ENCODE peak calls at places on chromosomes 4 and X, in five cellular contexts. Q is CD4-positive, CD25-positive, alpha-beta regulatory T cell; I is tibial artery; F is astrocyte; U is Karpas-422. A is an unnamed sample.

GRCh38 chr4:26590639-26591038 is 6.8 kb downstream of the TBC1D19 start:
- DNase-seq in Q (no peak), I (no peak), F (peak), U (no peak), A (no peak)

GRCh38 chrX:17038681-17039161 is 92.3 kb downstream of the REPS2 start:
- DNase-seq in Q (no peak), I (no peak), F (peak), U (no peak), A (no peak)

GRCh38 chr4:166318810-166319525 is 445.9 kb downstream of the TLL1 start:
- DNase-seq in Q (no peak), I (no peak), F (peak), U (no peak), A (no peak)

GRCh38 chrX:109732780-109733657 is at the start of gene ACSL4:
- DNase-seq in Q (peak), I (peak), F (peak), U (peak), A (peak)

GRCh38 chr4:105122334-105122733 is 24.3 kb upstream of the TET2 start:
- DNase-seq in Q (no peak), I (no peak), F (peak), U (no peak), A (no peak)

GRCh38 chr4:85028910-85029309 is 62.4 kb upstream of the WDFY3 start:
- DNase-seq in Q (no peak), I (no peak), F (peak), U (no peak), A (no peak)

GRCh38 chr4:54255881-54256280 is 26.8 kb downstream of the PDGFRA start:
- DNase-seq in Q (no peak), I (no peak), F (peak), U (no peak), A (no peak)

GRCh38 chrX:21400408-21401121 is 26.3 kb downstream of the CNKSR2 start:
- DNase-seq in Q (no peak), I (no peak), F (no peak), U (no peak), A (no peak)

GRCh38 chrX:46330981-46331380 is 214.2 kb downstream of the ZNF674 start:
- DNase-seq in Q (no peak), I (no peak), F (no peak), U (no peak), A (no peak)

GRCh38 chrX:46330513-46330912 is 214.7 kb downstream of the ZNF674 start:
- DNase-seq in Q (no peak), I (no peak), F (no peak), U (no peak), A (no peak)

GRCh38 chrX:46328133-46328532 is 217.1 kb downstream of the ZNF674 start:
- DNase-seq in Q (no peak), I (no peak), F (no peak), U (no peak), A (no peak)

DNA sequence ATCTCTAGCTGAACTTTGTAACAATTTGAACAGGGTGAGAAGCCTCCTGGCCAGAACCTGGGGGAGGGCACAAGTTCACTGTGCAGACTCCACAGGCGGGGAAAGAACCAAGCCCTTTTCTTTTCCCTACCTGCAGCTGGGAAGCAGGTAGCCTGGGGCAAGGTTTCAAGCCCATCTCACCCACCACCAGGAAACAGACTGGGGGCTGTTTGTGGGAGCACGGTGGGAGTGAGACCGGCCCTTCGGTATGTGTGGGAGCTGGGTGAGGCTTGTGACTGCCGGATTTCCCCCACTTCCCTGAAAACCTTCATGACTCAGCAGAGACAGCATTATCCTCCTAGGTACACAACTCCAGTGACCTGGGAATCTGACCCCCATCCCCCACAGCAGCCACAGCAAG is 211.7 kb downstream of the ZNF674 start:
- DNase-seq in Q (no peak), I (no peak), F (no peak), U (no peak), A (no peak)
- H3K4me3 ChIP-seq in Q (no peak), I (no peak), F (no peak), U (no peak), A (no peak)

DNA sequence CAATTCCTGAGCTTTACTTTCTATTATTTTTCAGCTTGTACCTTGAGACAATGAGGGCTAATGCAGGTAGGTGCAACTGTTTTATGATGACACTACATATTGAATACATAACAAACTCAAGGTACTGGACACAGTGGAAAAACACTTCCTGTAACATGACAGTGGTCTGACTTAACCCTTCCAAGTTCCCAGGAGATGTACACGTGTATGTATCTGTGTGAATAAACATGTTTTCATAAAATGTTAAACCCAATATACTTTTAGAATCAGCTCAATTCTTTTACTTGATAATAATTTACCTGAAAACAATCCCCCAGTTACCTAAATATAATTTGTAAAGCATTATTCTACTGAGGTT is 1.2 kb upstream of the PPARGC1A start:
- DNase-seq in Q (no peak), I (no peak), F (no peak), U (no peak), A (no peak)
- H3K4me3 ChIP-seq in Q (no peak), I (peak), F (no peak), U (no peak), A (no peak)

GRCh38 chr4:142406051-142406549 is 440.0 kb downstream of the INPP4B start:
- DNase-seq in Q (peak), I (no peak), F (peak), U (no peak), A (no peak)

GRCh38 chr4:142404191-142404611 is 441.9 kb downstream of the INPP4B start:
- DNase-seq in Q (peak), I (no peak), F (peak), U (no peak), A (no peak)

GRCh38 chr4:142405021-142405991 is 440.8 kb downstream of the INPP4B start:
- DNase-seq in Q (peak), I (peak), F (peak), U (no peak), A (peak)

GRCh38 chr4:142402156-142402555 is 443.9 kb downstream of the INPP4B start:
- DNase-seq in Q (no peak), I (no peak), F (peak), U (no peak), A (no peak)

GRCh38 chr4:142402925-142403324 is 443.2 kb downstream of the INPP4B start:
- DNase-seq in Q (peak), I (no peak), F (peak), U (no peak), A (no peak)
- H3K4me3 ChIP-seq in Q (peak), I (no peak), F (peak), U (no peak), A (no peak)

GRCh38 chr4:153549401-153549800 is 83.2 kb downstream of the TMEM131L start:
- DNase-seq in Q (peak), I (no peak), F (no peak), U (no peak), A (no peak)

GRCh38 chr4:153555730-153556440 is 89.7 kb downstream of the TMEM131L start:
- DNase-seq in Q (no peak), I (peak), F (peak), U (no peak), A (no peak)

GRCh38 chr4:153556441-153556815 is 90.3 kb downstream of the TMEM131L start:
- DNase-seq in Q (no peak), I (no peak), F (no peak), U (no peak), A (no peak)

GRCh38 chr4:153553820-153554173 is 87.6 kb downstream of the TMEM131L start:
- DNase-seq in Q (no peak), I (no peak), F (no peak), U (no peak), A (no peak)

DNA sequence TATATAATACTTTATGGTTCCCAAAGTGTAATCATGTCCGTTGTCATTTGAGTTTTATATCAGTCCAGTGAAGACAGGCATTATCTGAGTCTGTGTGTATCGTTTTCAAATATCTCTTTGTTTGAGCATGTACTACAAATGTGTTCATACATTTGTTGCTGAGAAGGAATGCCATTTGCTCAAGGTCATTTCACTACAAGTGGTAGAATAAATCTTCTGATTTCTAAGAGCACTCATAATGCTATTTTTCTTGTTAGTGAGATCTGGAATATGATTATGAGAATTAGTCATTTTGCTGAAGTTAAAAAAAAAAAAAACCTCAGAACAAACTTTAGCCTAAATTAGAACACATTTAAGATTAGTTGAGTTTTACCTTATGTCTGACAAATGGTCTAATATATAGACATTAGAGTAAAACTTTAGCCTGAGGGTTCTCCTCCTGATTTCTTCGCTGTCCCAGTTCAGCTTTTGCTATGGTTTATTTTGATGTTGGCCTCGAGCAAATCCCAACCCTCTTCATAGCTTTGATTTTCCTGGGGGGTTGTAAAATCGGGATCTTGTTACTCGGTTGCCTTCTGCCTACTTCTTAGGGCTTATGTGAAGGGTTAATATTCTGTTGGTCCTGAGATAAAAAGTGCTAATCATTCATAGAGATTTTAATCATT is 87.1 kb downstream of the TMEM131L start:
- DNase-seq in Q (no peak), I (no peak), F (no peak), U (no peak), A (no peak)
- H3K4me3 ChIP-seq in Q (no peak), I (peak), F (no peak), U (no peak), A (no peak)

GRCh38 chr4:6772223-6772928 is 10.2 kb upstream of the KIAA0232 start:
- DNase-seq in Q (no peak), I (peak), F (peak), U (no peak), A (no peak)
- H3K4me3 ChIP-seq in Q (no peak), I (no peak), F (no peak), U (no peak), A (no peak)

DNA sequence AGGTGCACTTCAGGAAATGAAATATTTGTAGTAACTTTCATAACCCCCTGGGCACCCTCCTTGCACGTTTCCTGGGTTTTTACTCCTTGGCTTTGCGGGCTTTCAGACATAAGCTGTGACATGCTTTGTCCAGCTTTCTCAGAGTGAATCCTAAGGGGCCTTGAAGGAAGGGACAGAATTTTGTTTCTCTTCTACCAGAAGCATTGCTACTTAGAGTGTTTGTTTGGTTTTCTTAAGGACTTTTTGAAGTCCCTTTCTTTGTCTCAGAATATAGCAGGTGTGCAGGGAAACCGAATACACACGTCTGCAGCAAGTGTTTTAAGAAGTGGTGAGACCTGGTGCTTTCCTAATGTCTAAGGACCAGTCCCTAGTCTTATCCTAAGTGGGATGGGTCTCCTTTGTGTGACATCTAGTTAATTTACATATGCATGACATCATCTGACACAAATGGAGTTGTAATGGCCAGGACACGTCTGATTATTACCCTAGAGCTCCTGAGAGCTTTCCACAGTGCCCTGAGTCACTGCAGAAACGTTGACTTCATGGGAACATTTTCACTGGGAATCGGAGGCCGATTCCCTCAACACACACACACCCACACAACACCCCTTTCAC is 1.3 kb downstream of the FAM149A start:
- DNase-seq in Q (no peak), I (no peak), F (peak), U (no peak), A (no peak)
- H3K4me3 ChIP-seq in Q (peak), I (peak), F (no peak), U (no peak), A (no peak)

DNA sequence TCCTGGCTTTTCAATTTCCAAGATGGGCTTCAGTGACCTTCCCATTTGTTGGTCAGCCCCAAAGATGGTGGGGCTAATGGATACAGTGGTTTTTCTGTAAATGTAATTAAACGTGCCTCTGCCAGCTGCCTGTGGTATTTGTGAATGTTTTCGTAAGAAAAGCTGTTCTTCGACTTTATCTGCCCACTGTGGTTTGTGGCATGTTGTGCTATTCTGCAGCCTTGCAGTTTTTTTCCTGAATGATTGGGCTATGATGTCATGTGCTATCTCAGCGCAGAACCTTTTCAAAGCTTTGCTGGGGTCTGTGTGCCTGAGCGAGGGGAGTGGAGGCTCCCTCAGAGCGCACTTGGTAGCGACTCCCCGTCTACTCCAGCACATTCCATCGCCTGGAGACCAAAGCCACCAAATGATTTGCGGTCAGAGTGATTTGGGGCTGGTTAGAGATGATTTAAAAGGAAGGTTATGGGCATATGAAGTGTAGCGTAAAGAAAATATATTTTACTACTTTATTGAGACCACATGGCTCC is 137.5 kb downstream of the PALLD start:
- DNase-seq in Q (no peak), I (no peak), F (peak), U (no peak), A (peak)
- H3K4me3 ChIP-seq in Q (no peak), I (peak), F (peak), U (no peak), A (no peak)

GRCh38 chr4:88008133-88008621 is 742 bp downstream of the PKD2 start:
- DNase-seq in Q (peak), I (peak), F (peak), U (peak), A (no peak)

GRCh38 chr4:88012652-88013051 is 5.2 kb downstream of the PKD2 start:
- DNase-seq in Q (no peak), I (no peak), F (no peak), U (peak), A (no peak)

GRCh38 chr4:88009871-88010270 is 2.4 kb downstream of the PKD2 start:
- DNase-seq in Q (no peak), I (no peak), F (no peak), U (no peak), A (no peak)

GRCh38 chr4:88008624-88009235 is 1.3 kb downstream of the PKD2 start:
- DNase-seq in Q (peak), I (no peak), F (peak), U (peak), A (no peak)

GRCh38 chr4:88010921-88011320 is 3.5 kb downstream of the PKD2 start:
- DNase-seq in Q (no peak), I (no peak), F (peak), U (peak), A (no peak)
- H3K4me3 ChIP-seq in Q (peak), I (peak), F (no peak), U (peak), A (no peak)

GRCh38 chr4:102610476-102610875 is 109.3 kb downstream of the NFKB1 start:
- DNase-seq in Q (no peak), I (no peak), F (no peak), U (no peak), A (no peak)

GRCh38 chr4:102612824-102613366 is 111.7 kb downstream of the NFKB1 start:
- DNase-seq in Q (peak), I (no peak), F (no peak), U (no peak), A (peak)

GRCh38 chr4:102616661-102617060 is 115.5 kb downstream of the NFKB1 start:
- DNase-seq in Q (peak), I (no peak), F (no peak), U (no peak), A (peak)

GRCh38 chr4:102612195-102612594 is 111.0 kb downstream of the NFKB1 start:
- DNase-seq in Q (no peak), I (no peak), F (no peak), U (no peak), A (no peak)

GRCh38 chr4:102614801-102615200 is 113.6 kb downstream of the NFKB1 start:
- DNase-seq in Q (peak), I (no peak), F (no peak), U (no peak), A (no peak)
- H3K4me3 ChIP-seq in Q (peak), I (no peak), F (no peak), U (no peak), A (no peak)